ENCODE peak calls at places on chromosome 22, in five cellular contexts. N is A549, L is ovary, M is pancreas, D is mammary epithelial cell. T is an unnamed sample.

GRCh38 chr22:41907436-41908401 is 7.2 kb downstream of the SHISA8 start:
- DNase-seq in N (no peak), L (no peak), M (no peak), D (no peak), T (no peak)

GRCh38 chr22:49087163-49087562 is 740.5 kb downstream of the BRD1 start:
- DNase-seq in N (no peak), L (no peak), M (no peak), D (no peak), T (no peak)

GRCh38 chr22:42930810-42931420 is 73.8 kb upstream of the ARFGAP3 start:
- DNase-seq in N (peak), L (no peak), M (peak), D (peak), T (peak)

GRCh38 chr22:17888855-17889254 is 114.6 kb upstream of the BID start:
- DNase-seq in N (no peak), L (no peak), M (no peak), D (no peak), T (peak)

GRCh38 chr22:36927671-36928070 is 14.2 kb downstream of the CSF2RB start:
- DNase-seq in N (no peak), L (no peak), M (no peak), D (no peak), T (no peak)

GRCh38 chr22:17783773-17784480 is 9.7 kb upstream of the BID start:
- DNase-seq in N (no peak), L (no peak), M (no peak), D (no peak), T (no peak)

GRCh38 chr22:48566741-48567140 is 1260.9 kb downstream of the BRD1 start:
- DNase-seq in N (no peak), L (no peak), M (no peak), D (no peak), T (no peak)

GRCh38 chr22:50114221-50114981 is 24.6 kb downstream of the MOV10L1 start:
- DNase-seq in N (no peak), L (peak), M (no peak), D (no peak), T (peak)

GRCh38 chr22:27719535-27720227 is 81.9 kb downstream of the MN1 start:
- DNase-seq in N (peak), L (no peak), M (no peak), D (peak), T (peak)

GRCh38 chr22:22523494-22523893 is 3.4 kb upstream of the ZNF280A start:
- DNase-seq in N (no peak), L (no peak), M (no peak), D (no peak), T (no peak)

GRCh38 chr22:31625661-31626426 is 36.2 kb downstream of the PISD start:
- DNase-seq in N (no peak), L (peak), M (no peak), D (no peak), T (peak)

GRCh38 chr22:43236401-43237166 is 49.6 kb upstream of the TTLL12 start:
- DNase-seq in N (no peak), L (peak), M (peak), D (no peak), T (no peak)

GRCh38 chr22:20211997-20212753 is 55.9 kb downstream of the RTN4R start:
- DNase-seq in N (no peak), L (peak), M (peak), D (peak), T (peak)

GRCh38 chr22:26143801-26144325 is 25.4 kb upstream of the SEZ6L start:
- DNase-seq in N (no peak), L (no peak), M (no peak), D (no peak), T (no peak)

GRCh38 chr22:48883211-48883960 is 944.3 kb downstream of the BRD1 start:
- DNase-seq in N (no peak), L (no peak), M (no peak), D (no peak), T (no peak)

GRCh38 chr22:19654338-19654922 is 59.9 kb upstream of the SEPTIN5 start:
- DNase-seq in N (no peak), L (no peak), M (no peak), D (no peak), T (no peak)

GRCh38 chr22:22342697-22343602 is 98.4 kb downstream of the VPREB1 start:
- DNase-seq in N (peak), L (no peak), M (peak), D (peak), T (peak)

GRCh38 chr22:41939981-41940852 is 6.7 kb downstream of the CENPM start:
- DNase-seq in N (peak), L (no peak), M (no peak), D (no peak), T (no peak)

GRCh38 chr22:43743131-43743530 is 69.0 kb downstream of the EFCAB6 start:
- DNase-seq in N (no peak), L (no peak), M (no peak), D (no peak), T (no peak)

GRCh38 chr22:33919591-33920501 is at the start of gene LARGE1:
- DNase-seq in N (peak), L (peak), M (peak), D (peak), T (peak)

GRCh38 chr22:30212363-30212995 is 34.1 kb downstream of the LIF start:
- DNase-seq in N (peak), L (no peak), M (peak), D (peak), T (peak)
- TF ChIP-seq CTCF in N (peak), L (no peak), M (no peak), D (no peak), T (no peak)

DNA sequence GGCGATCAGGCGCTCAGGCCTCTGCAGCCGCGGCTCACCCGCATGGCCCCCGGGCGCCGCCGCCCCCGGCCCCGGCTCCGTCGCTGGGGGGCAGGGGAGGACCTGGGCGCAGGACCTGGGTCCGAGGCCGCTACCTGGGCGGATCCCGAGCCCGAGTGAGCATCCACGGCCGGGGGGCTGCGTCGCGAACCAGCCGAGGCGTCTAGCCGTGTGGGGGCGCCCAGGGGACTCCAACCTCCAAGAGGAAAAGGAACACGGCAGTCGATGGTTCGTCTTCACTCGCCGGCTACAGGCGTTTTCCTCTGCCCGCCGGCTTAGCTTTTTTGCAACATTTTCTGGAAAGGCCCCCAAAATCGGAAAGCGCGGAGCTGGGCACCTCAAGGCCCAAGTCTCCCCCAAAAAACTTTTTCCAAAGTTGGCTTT is 698 bp downstream of the PDGFB start:
- DNase-seq in N (peak), L (no peak), M (no peak), D (peak), T (no peak)
- H3K4me3 ChIP-seq in N (peak), L (peak), M (peak), D (peak), T (peak)

GRCh38 chr22:24517446-24517845 is 22.3 kb downstream of the UPB1 start:
- DNase-seq in N (no peak), L (no peak), M (no peak), D (no peak), T (no peak)

GRCh38 chr22:24514241-24515024 is 19.3 kb downstream of the UPB1 start:
- DNase-seq in N (no peak), L (no peak), M (peak), D (no peak), T (no peak)

GRCh38 chr22:24516301-24516737 is 21.2 kb downstream of the UPB1 start:
- DNase-seq in N (peak), L (no peak), M (no peak), D (peak), T (peak)

GRCh38 chr22:24513706-24514240 is 18.6 kb downstream of the UPB1 start:
- DNase-seq in N (no peak), L (no peak), M (no peak), D (no peak), T (no peak)

GRCh38 chr22:24515025-24515338 is 19.9 kb downstream of the UPB1 start:
- DNase-seq in N (no peak), L (no peak), M (no peak), D (no peak), T (no peak)
- TF ChIP-seq CTCF in N (no peak), L (no peak), M (no peak), D (no peak), T (no peak)

DNA sequence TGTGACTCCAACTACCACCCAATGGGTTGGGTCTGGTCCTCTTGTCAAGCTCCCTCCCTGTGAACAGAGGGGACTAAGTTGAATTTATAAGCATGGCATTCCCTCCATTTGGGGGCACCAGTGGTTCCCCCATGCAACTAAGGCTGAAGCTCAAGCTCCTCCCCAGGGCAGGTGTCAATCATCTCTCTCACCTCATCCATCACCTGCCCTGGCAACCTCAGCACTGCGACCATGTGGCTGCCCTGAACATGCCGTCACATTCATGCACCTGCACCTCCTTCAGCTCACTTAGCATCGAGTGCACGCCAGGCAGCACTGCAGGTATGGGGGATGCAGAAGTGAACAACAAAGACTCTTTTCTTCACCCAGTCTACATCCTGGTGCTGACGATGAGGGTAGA is 799.3 kb downstream of the TBC1D22A start:
- DNase-seq in N (no peak), L (no peak), M (no peak), D (no peak), T (no peak)
- H3K4me3 ChIP-seq in N (no peak), L (no peak), M (no peak), D (no peak), T (no peak)

GRCh38 chr22:35708453-35708852 is 9.2 kb upstream of the APOL5 start:
- DNase-seq in N (no peak), L (no peak), M (no peak), D (no peak), T (peak)

GRCh38 chr22:35708917-35709316 is 8.8 kb upstream of the APOL5 start:
- DNase-seq in N (no peak), L (no peak), M (no peak), D (no peak), T (no peak)

GRCh38 chr22:35711336-35711735 is 6.3 kb upstream of the APOL5 start:
- DNase-seq in N (no peak), L (no peak), M (no peak), D (no peak), T (no peak)

GRCh38 chr22:35717572-35717971 is at the start of gene APOL5:
- DNase-seq in N (no peak), L (no peak), M (no peak), D (no peak), T (no peak)

GRCh38 chr22:35712672-35713071 is 5.0 kb upstream of the APOL5 start:
- DNase-seq in N (no peak), L (no peak), M (no peak), D (no peak), T (no peak)
- TF ChIP-seq CTCF in N (no peak), L (no peak), M (no peak), D (peak), T (no peak)

GRCh38 chr22:46066691-46067090 is 83.6 kb upstream of the PPARA start:
- DNase-seq in N (no peak), L (no peak), M (peak), D (peak), T (no peak)
- H3K4me3 ChIP-seq in N (peak), L (peak), M (peak), D (peak), T (peak)

DNA sequence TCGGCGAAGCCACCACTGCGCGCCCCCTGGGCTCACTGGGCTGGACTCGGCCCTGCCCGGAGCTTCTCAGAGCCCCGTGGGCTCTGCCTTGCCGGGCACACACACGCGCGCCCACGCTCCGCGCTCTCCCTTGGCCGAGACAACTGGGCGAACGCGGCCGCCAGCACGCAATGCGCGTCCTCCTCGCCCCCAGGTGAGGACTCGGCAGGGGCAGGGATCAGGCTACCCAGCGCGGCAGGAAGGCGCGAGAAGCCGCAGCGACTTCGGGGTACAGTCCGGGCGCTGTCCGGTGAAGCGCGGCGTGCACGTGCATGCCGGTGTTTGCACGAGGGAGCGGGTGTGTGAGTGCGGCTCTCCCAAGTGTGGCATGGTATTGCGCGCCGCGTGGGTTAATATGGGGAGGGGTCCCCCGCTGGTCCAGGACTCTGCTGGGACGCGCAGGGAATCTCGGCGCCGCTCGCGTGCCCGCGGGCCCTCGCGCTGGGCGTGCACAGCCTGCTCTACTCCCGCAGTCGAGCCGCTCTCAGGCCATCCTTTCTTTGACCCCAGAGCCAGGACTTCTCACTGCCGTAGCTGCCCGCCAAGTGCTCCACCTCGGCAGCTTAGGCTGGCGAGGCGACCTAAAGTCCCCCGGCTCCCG is 5.5 kb downstream of the WNT7B start:
- DNase-seq in N (no peak), L (no peak), M (no peak), D (no peak), T (no peak)
- TF ChIP-seq CTCF in N (no peak), L (no peak), M (no peak), D (no peak), T (no peak)

T was measured in cardiac fibroblast.